ENCODE peak calls at places on chromosomes 4 and X, in seven cellular contexts. H is tibial artery, Z is SK-MEL-5, Y is glutamatergic neuron, K is Panc1, M is progenitor cell of endocrine pancreas, W is psoas muscle. R is an unnamed sample.

GRCh38 chrX:69538321-69538876 is 34.3 kb downstream of the NALF2 start:
- DNase-seq in H (peak; percentile 47), Z (peak; percentile 61), Y (peak; percentile 81), K (no peak), M (peak; percentile 76), W (peak; percentile 78), R (peak; percentile 71)

GRCh38 chr4:185396724-185397402 is at the start of gene ANKRD37:
- DNase-seq in H (peak; percentile 51), Z (no peak), Y (peak; percentile 45), K (no peak), M (peak; percentile 21), W (peak; percentile 35), R (no peak)

GRCh38 chr4:3407171-3407771 is 34.5 kb upstream of the HGFAC start:
- DNase-seq in H (no peak), Z (no peak), Y (peak; percentile 50), K (no peak), M (no peak), W (no peak), R (no peak)

GRCh38 chrX:7264399-7264798 is 116.4 kb upstream of the PUDP start:
- DNase-seq in H (no peak), Z (no peak), Y (no peak), K (no peak), M (no peak), W (no peak), R (no peak)

GRCh38 chr4:8379281-8379680 is 61.2 kb downstream of the ACOX3 start:
- DNase-seq in H (no peak), Z (no peak), Y (no peak), K (no peak), M (no peak), W (no peak), R (no peak)

GRCh38 chrX:103783971-103784370 is 7.3 kb downstream of the PLP1 start:
- DNase-seq in H (peak; percentile 52), Z (no peak), Y (no peak), K (no peak), M (no peak), W (no peak), R (no peak)

GRCh38 chrX:104330966-104331365 is 76.2 kb upstream of the ESX1 start:
- DNase-seq in H (no peak), Z (no peak), Y (no peak), K (no peak), M (no peak), W (no peak), R (no peak)

GRCh38 chr4:75908555-75908954 is 6.3 kb upstream of the PPEF2 start:
- DNase-seq in H (no peak), Z (no peak), Y (no peak), K (no peak), M (no peak), W (no peak), R (no peak)

GRCh38 chrX:41732260-41732659 is 8.3 kb downstream of the GPR82 start:
- DNase-seq in H (no peak), Z (no peak), Y (no peak), K (no peak), M (no peak), W (no peak), R (no peak)

GRCh38 chr4:25467843-25468242 is 90.8 kb downstream of the ANAPC4 start:
- DNase-seq in H (no peak), Z (no peak), Y (no peak), K (no peak), M (no peak), W (no peak), R (no peak)

GRCh38 chr4:3720461-3720860 is 45.7 kb upstream of the ADRA2C start:
- DNase-seq in H (no peak), Z (no peak), Y (no peak), K (no peak), M (no peak), W (no peak), R (no peak)

GRCh38 chr4:40152642-40153041 is 44.2 kb upstream of the RHOH start:
- DNase-seq in H (no peak), Z (no peak), Y (no peak), K (no peak), M (no peak), W (no peak), R (no peak)

R was measured in mucosa of descending colon.